ENCODE peak calls at places on chromosomes 16 and 17, in eight cellular contexts. N, Z, P, C, U, J, R and S are unnamed samples.

GRCh38 chr16:12010388-12011251 is 34.1 kb downstream of the SNX29 start:
- DNase-seq in N (no peak), Z (no peak), P (no peak), C (no peak), U (no peak), J (no peak), R (no peak), S (no peak)

GRCh38 chr16:11684231-11685025 is 16.2 kb downstream of the SNN start:
- DNase-seq in N (no peak), Z (no peak), P (no peak), C (no peak), U (no peak), J (no peak), R (no peak), S (no peak)

GRCh38 chr17:49573510-49574282 is 2.0 kb upstream of the NXPH3 start:
- DNase-seq in N (no peak), Z (no peak), P (no peak), C (no peak), U (no peak), J (no peak), R (no peak), S (no peak)

GRCh38 chr16:17194190-17194780 is 276.5 kb downstream of the XYLT1 start:
- DNase-seq in N (peak), Z (peak), P (peak), C (no peak), U (no peak), J (peak), R (peak), S (peak)

GRCh38 chr17:67434061-67434525 is 57.0 kb downstream of the PITPNC1 start:
- DNase-seq in N (no peak), Z (no peak), P (peak), C (no peak), U (no peak), J (no peak), R (peak), S (no peak)

GRCh38 chr17:57045868-57046671 is 39.0 kb upstream of the AKAP1 start:
- DNase-seq in N (peak), Z (no peak), P (peak), C (no peak), U (no peak), J (no peak), R (peak), S (no peak)

GRCh38 chr17:17182601-17183136 is 23.5 kb downstream of the PLD6 start:
- DNase-seq in N (no peak), Z (no peak), P (no peak), C (no peak), U (no peak), J (no peak), R (peak), S (no peak)

GRCh38 chr17:41957058-41957868 is 9.3 kb upstream of the CNP start:
- DNase-seq in N (peak), Z (peak), P (no peak), C (no peak), U (no peak), J (no peak), R (no peak), S (no peak)

GRCh38 chr16:17836868-17837602 is 366.3 kb upstream of the XYLT1 start:
- DNase-seq in N (peak), Z (no peak), P (no peak), C (peak), U (no peak), J (no peak), R (no peak), S (no peak)

GRCh38 chr17:26792486-26792885 is 501.4 kb upstream of the WSB1 start:
- DNase-seq in N (no peak), Z (no peak), P (no peak), C (peak), U (no peak), J (no peak), R (no peak), S (no peak)

GRCh38 chr17:9576521-9577401 is at the start of gene CFAP52:
- DNase-seq in N (peak), Z (peak), P (peak), C (no peak), U (peak), J (peak), R (peak), S (peak)

GRCh38 chr17:9571201-9571600 is 4.4 kb downstream of the STX8 start:
- DNase-seq in N (no peak), Z (no peak), P (no peak), C (no peak), U (no peak), J (no peak), R (no peak), S (no peak)

GRCh38 chr17:9577402-9577709 is 914 bp downstream of the CFAP52 start:
- DNase-seq in N (no peak), Z (no peak), P (no peak), C (no peak), U (no peak), J (no peak), R (no peak), S (no peak)

GRCh38 chr17:9575381-9576072 is at the start of gene STX8:
- DNase-seq in N (peak), Z (peak), P (peak), C (peak), U (peak), J (peak), R (peak), S (peak)
- TF ChIP-seq CTCF in N (no peak), Z (no peak), P (no peak), C (peak), U (peak), J (no peak), R (no peak), S (no peak)

GRCh38 chr17:77256710-77257109 is 115.9 kb downstream of the SEC14L1 start:
- DNase-seq in N (peak), Z (no peak), P (no peak), C (no peak), U (no peak), J (no peak), R (no peak), S (no peak)
- TF ChIP-seq CTCF in N (peak), Z (no peak), P (no peak), C (peak), U (no peak), J (peak), R (no peak), S (no peak)

GRCh38 chr16:50884066-50884860 is 142.4 kb downstream of the CYLD start:
- DNase-seq in N (peak), Z (peak), P (no peak), C (no peak), U (no peak), J (no peak), R (no peak), S (peak)
- TF ChIP-seq CTCF in N (peak), Z (peak), P (no peak), C (peak), U (peak), J (peak), R (peak), S (peak)

DNA sequence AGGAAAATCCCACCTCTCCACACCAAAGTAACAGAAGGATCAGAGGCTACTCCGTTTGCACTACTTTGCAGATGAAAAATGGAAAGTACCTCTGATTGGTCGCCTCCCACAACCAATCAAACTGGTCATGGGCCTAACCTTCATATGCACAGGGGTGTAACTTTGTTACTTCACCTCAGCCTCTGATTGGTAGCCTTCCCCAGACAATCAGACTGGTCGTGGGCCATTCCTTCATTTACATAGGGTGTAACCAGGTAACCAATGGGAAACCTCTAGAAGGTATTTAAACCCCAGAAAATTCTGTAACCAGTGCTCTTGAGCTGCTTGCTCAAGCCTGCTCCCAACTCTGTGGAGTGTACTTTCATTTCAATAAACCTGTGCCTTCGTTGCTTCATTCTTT is 39.2 kb upstream of the USP22 start:
- DNase-seq in N (no peak), Z (no peak), P (no peak), C (no peak), U (no peak), J (no peak), R (no peak), S (no peak)
- TF ChIP-seq CTCF in N (no peak), Z (no peak), P (no peak), C (no peak), U (no peak), J (no peak), R (no peak), S (no peak)

DNA sequence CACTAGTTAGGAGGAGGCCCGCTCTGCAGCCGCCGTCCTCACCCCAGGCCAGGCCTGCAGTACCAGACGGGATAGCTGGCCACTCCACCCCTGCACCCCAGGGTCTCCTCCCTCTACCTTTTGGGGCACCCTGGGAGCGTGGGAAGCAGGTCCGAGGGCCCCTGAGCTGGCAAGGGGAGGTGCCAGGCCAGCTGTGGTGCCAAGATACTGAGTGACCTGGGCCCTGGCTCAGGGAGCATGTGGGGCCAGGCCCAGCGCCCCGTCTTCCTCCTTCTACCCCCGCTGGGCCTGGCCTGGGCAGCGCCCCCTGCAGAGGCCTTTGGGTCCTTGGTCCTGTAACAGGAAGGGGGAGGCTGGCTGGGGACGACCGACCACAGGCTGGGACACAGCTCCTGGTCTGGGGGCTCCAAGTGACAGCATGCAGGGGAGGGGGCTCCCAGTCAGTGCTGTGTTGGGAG is 13.0 kb downstream of the PAM16 start:
- DNase-seq in N (no peak), Z (no peak), P (no peak), C (no peak), U (no peak), J (no peak), R (no peak), S (no peak)
- TF ChIP-seq CTCF in N (no peak), Z (no peak), P (no peak), C (peak), U (no peak), J (no peak), R (no peak), S (no peak)

GRCh38 chr16:66322174-66322573 is 44.3 kb upstream of the CDH5 start:
- DNase-seq in N (no peak), Z (no peak), P (no peak), C (no peak), U (no peak), J (no peak), R (no peak), S (no peak)

GRCh38 chr16:66326995-66327513 is 39.4 kb upstream of the CDH5 start:
- DNase-seq in N (peak), Z (no peak), P (no peak), C (no peak), U (no peak), J (peak), R (no peak), S (no peak)

GRCh38 chr16:66328282-66328681 is 38.2 kb upstream of the CDH5 start:
- DNase-seq in N (no peak), Z (no peak), P (no peak), C (no peak), U (no peak), J (no peak), R (no peak), S (no peak)

GRCh38 chr16:66325977-66326376 is 40.5 kb upstream of the CDH5 start:
- DNase-seq in N (no peak), Z (no peak), P (no peak), C (no peak), U (no peak), J (no peak), R (no peak), S (no peak)

DNA sequence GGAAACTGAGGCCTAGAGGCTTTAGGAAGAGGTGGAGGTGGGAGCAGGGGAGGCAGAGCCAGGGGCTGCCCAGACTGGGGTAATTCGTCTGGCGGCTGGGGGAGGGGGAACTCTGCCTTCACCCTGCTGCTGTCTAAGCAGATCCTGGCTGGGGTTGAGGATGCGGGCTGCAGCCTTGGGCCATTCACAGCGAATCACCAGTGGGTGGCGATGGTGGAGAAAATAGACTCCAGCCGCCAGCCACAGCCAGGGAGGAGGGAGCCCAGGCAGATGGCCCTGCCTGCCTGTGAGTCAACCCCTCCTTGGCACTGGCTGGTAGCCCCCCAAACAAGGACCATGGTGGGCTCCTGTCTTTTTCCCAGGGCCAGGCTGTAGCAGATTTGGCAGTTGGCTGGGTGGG is 41.7 kb upstream of the CDH5 start:
- DNase-seq in N (peak), Z (peak), P (no peak), C (no peak), U (no peak), J (no peak), R (no peak), S (peak)
- TF ChIP-seq CTCF in N (peak), Z (no peak), P (no peak), C (peak), U (peak), J (peak), R (no peak), S (peak)

GRCh38 chr16:88535857-88536222 is 34.4 kb upstream of the ZC3H18 start:
- DNase-seq in N (no peak), Z (no peak), P (no peak), C (no peak), U (no peak), J (no peak), R (no peak), S (no peak)
- TF ChIP-seq CTCF in N (no peak), Z (no peak), P (no peak), C (no peak), U (no peak), J (no peak), R (no peak), S (no peak)

GRCh38 chr16:25699069-25699468 is 7.3 kb downstream of the HS3ST4 start:
- DNase-seq in N (no peak), Z (no peak), P (no peak), C (no peak), U (no peak), J (no peak), R (no peak), S (no peak)

GRCh38 chr16:25700547-25700946 is 8.8 kb downstream of the HS3ST4 start:
- DNase-seq in N (no peak), Z (no peak), P (no peak), C (no peak), U (no peak), J (no peak), R (no peak), S (no peak)
- TF ChIP-seq CTCF in N (no peak), Z (no peak), P (no peak), C (no peak), U (no peak), J (no peak), R (no peak), S (no peak)